ENCODE peak calls at places on chromosomes 12 and 14, in seven cellular contexts. K, U, Z, N, J, O and H are unnamed samples.
A peak's percentile ranks its signal among the peaks of the same experiment; 100 is the strongest.

GRCh38 chr12:64273527-64274403 is 51.7 kb upstream of the KICS2 start:
- DNase-seq in N (no peak), K (no peak), U (no peak), Z (peak; percentile 52), J (peak; percentile 9), O (no peak), H (peak; percentile 38)

GRCh38 chr14:89428556-89429196 is 11.6 kb upstream of the FOXN3 start:
- DNase-seq in O (no peak), K (no peak), U (peak; percentile 51), N (no peak), Z (peak; percentile 45), J (peak; percentile 77), H (peak; percentile 99)

GRCh38 chr12:60230103-60230502 is 634.3 kb downstream of the SLC16A7 start:
- DNase-seq in K (no peak), O (no peak), N (no peak), Z (no peak), U (no peak), J (no peak), H (no peak)

GRCh38 chr14:75515631-75515999 is 6.7 kb upstream of the BATF start:
- DNase-seq in O (no peak), U (no peak), N (peak; percentile 76), K (no peak), J (no peak), Z (no peak), H (no peak)

GRCh38 chr12:4355843-4356327 is 23.6 kb downstream of the FGF23 start:
- DNase-seq in J (peak; percentile 9), K (peak; percentile 5), U (no peak), O (peak; percentile 65), Z (peak; percentile 49), N (no peak), H (peak; percentile 75)

GRCh38 chr12:94074216-94074969 is 74.0 kb upstream of the PLXNC1 start:
- DNase-seq in Z (no peak), N (no peak), J (no peak), K (no peak), O (no peak), U (peak; percentile 58), H (no peak)

GRCh38 chr12:71135812-71136176 is 22.0 kb downstream of the TSPAN8 start:
- DNase-seq in U (no peak), N (no peak), Z (peak; percentile 29), K (no peak), O (no peak), J (no peak), H (peak; percentile 24)

GRCh38 chr12:107564946-107565345 is 120.7 kb upstream of the PWP1 start:
- DNase-seq in J (peak; percentile 23), N (no peak), O (no peak), Z (peak; percentile 59), K (no peak), U (no peak), H (peak; percentile 71)

GRCh38 chr12:3145546-3146310 is 68.5 kb downstream of the TSPAN9 start:
- DNase-seq in K (no peak), U (no peak), O (no peak), J (no peak), Z (no peak), N (no peak), H (peak; percentile 45)

GRCh38 chr12:89864419-89864818 is 155.8 kb upstream of the ATP2B1 start:
- DNase-seq in K (no peak), N (no peak), O (no peak), J (no peak), U (no peak), Z (no peak), H (no peak)

GRCh38 chr14:60089201-60089600 is 2.5 kb upstream of the PCNX4 start:
- DNase-seq in U (no peak), O (no peak), N (no peak), Z (no peak), J (no peak), K (no peak), H (no peak)

GRCh38 chr12:94299846-94300245 is 151.5 kb downstream of the PLXNC1 start:
- DNase-seq in K (no peak), J (no peak), Z (no peak), N (no peak), U (no peak), O (no peak), H (no peak)

GRCh38 chr14:23694085-23694975 is 58.2 kb downstream of the DHRS2 start:
- DNase-seq in J (peak; percentile 22), K (no peak), Z (peak; percentile 89), N (peak; percentile 55), U (no peak), O (no peak), H (peak; percentile 27)

GRCh38 chr12:57377103-57377840 is 53.6 kb downstream of the R3HDM2 start:
- DNase-seq in N (no peak), O (no peak), K (no peak), Z (no peak), J (no peak), U (no peak), H (no peak)

GRCh38 chr12:5441497-5442236 is 9.8 kb downstream of the NTF3 start:
- DNase-seq in N (no peak), K (no peak), Z (peak; percentile 67), U (no peak), J (peak; percentile 13), O (no peak), H (no peak)

GRCh38 chr12:42763682-42764081 is 174.1 kb upstream of the PRICKLE1 start:
- DNase-seq in K (no peak), U (no peak), Z (no peak), J (no peak), N (no peak), O (no peak), H (peak; percentile 43)

GRCh38 chr12:130124605-130125244 is 37.5 kb upstream of the FZD10 start:
- DNase-seq in U (no peak), N (no peak), K (no peak), Z (no peak), O (no peak), J (no peak), H (no peak)

GRCh38 chr12:110270125-110270962 is 10.7 kb upstream of the ATP2A2 start:
- DNase-seq in J (peak; percentile 50), N (peak; percentile 46), O (no peak), Z (peak; percentile 86), U (peak; percentile 63), K (no peak), H (peak; percentile 98)

GRCh38 chr14:61051046-61051445 is 70.0 kb downstream of the SLC38A6 start:
- DNase-seq in K (no peak), N (no peak), O (no peak), J (no peak), Z (no peak), U (peak; percentile 36), H (peak; percentile 13)

GRCh38 chr12:127930122-127930521 is 336.8 kb upstream of the TMEM132C start:
- DNase-seq in Z (no peak), U (no peak), K (no peak), O (no peak), J (no peak), N (no peak), H (no peak)

GRCh38 chr14:32252030-32252670 is 49.1 kb upstream of the RNU6-8 start:
- DNase-seq in U (no peak), K (peak; percentile 4), Z (peak; percentile 89), J (peak; percentile 56), O (peak; percentile 9), N (no peak), H (peak; percentile 86)

GRCh38 chr14:81401420-81402122 is 1.4 kb upstream of the STON2 start:
- DNase-seq in U (no peak), Z (no peak), J (peak; percentile 96), N (peak; percentile 78), O (no peak), K (no peak), H (no peak)